ENCODE peak calls at places on chromosomes 4 and X, in five cellular contexts. G is HT-29, H is PC-3, C is glutamatergic neuron, B is NCI-H1105 treated with DMSO at 0.1 percent for 48 hours. X is an unnamed sample.

GRCh38 chr4:124111922-124112321 is 600.6 kb downstream of the ANKRD50 start:
- DNase-seq in G (peak), H (peak), C (no peak), B (peak), X (no peak)

GRCh38 chrX:116801943-116802342 is 339.2 kb upstream of the CT83 start:
- DNase-seq in G (no peak), H (no peak), C (no peak), B (no peak), X (no peak)

GRCh38 chr4:80072607-80073361 is at the start of gene ANTXR2:
- DNase-seq in G (peak), H (peak), C (peak), B (peak), X (peak)

GRCh38 chr4:187814737-187815465 is 180.7 kb upstream of the ZFP42 start:
- DNase-seq in G (no peak), H (no peak), C (no peak), B (no peak), X (no peak)

GRCh38 chrX:72142094-72142843 is 10.6 kb upstream of the RTL5 start:
- DNase-seq in G (no peak), H (no peak), C (peak), B (peak), X (no peak)

GRCh38 chrX:39950035-39950688 is 147.6 kb downstream of the BCOR start:
- DNase-seq in G (no peak), H (peak), C (no peak), B (no peak), X (no peak)

GRCh38 chrX:13345037-13345436 is 25.2 kb upstream of the ATXN3L start:
- DNase-seq in G (no peak), H (no peak), C (no peak), B (no peak), X (no peak)

GRCh38 chr4:26441110-26441509 is 49.2 kb downstream of the CCKAR start:
- DNase-seq in G (no peak), H (no peak), C (no peak), B (no peak), X (no peak)

GRCh38 chrX:153946910-153947769 is 2.7 kb upstream of the RENBP start:
- DNase-seq in G (peak), H (peak), C (peak), B (peak), X (peak)

GRCh38 chrX:44422631-44423030 is 79.2 kb upstream of the EFHC2 start:
- DNase-seq in G (no peak), H (peak), C (no peak), B (no peak), X (no peak)

GRCh38 chr4:122788935-122789334 is 37.7 kb upstream of the FGF2 start:
- DNase-seq in G (no peak), H (no peak), C (no peak), B (no peak), X (no peak)

GRCh38 chr4:63169836-63170235 is 1239.4 kb downstream of the TECRL start:
- DNase-seq in G (no peak), H (no peak), C (no peak), B (no peak), X (no peak)

GRCh38 chrX:129653985-129654651 is 638 bp downstream of the APLN start:
- DNase-seq in G (no peak), H (peak), C (no peak), B (no peak), X (peak)

GRCh38 chr4:104420766-104421165 is 73.9 kb downstream of the CXXC4 start:
- DNase-seq in G (no peak), H (no peak), C (peak), B (no peak), X (peak)

GRCh38 chr4:150986085-150986484 is 29.0 kb downstream of the LRBA start:
- DNase-seq in G (no peak), H (no peak), C (no peak), B (no peak), X (no peak)

X was measured in WTC11.